ENCODE peak calls at places on chromosomes 1 and 21, in nine cellular contexts. S is cardiac muscle cell, C is IMR-90, M is body of pancreas, D is heart left ventricle, V is fibroblast of pulmonary artery, N is PC-9, L is colonic mucosa, Y is tibial nerve. E is an unnamed sample.

GRCh38 chr1:245805503-245805902 is 650.7 kb downstream of the KIF26B start:
- DNase-seq in S (no peak), C (no peak), M (no peak), D (no peak), V (no peak), N (no peak), L (no peak), Y (no peak), E (no peak)

GRCh38 chr1:161989108-161989507 is 34.6 kb downstream of the OLFML2B start:
- DNase-seq in S (no peak), C (peak), M (no peak), D (no peak), V (no peak), N (no peak), L (no peak), Y (no peak), E (peak)

GRCh38 chr1:162264108-162264507 is 112.5 kb downstream of the SPATA46 start:
- DNase-seq in S (no peak), C (no peak), M (no peak), D (no peak), V (no peak), N (no peak), L (no peak), Y (no peak), E (no peak)

GRCh38 chr1:98660941-98661543 is 479 bp upstream of the SNX7 start:
- DNase-seq in S (no peak), C (peak), M (no peak), D (no peak), V (peak), N (no peak), L (no peak), Y (no peak), E (no peak)

GRCh38 chr1:171251042-171251740 is 2.9 kb downstream of the FMO1 start:
- DNase-seq in S (peak), C (peak), M (no peak), D (no peak), V (peak), N (no peak), L (peak), Y (no peak), E (peak)

GRCh38 chr1:158716335-158716734 is 4.2 kb downstream of the OR6K3 start:
- DNase-seq in S (no peak), C (peak), M (no peak), D (no peak), V (no peak), N (no peak), L (no peak), Y (no peak), E (peak)

GRCh38 chr1:1430114-1430982 is 5.1 kb upstream of the VWA1 start:
- DNase-seq in S (peak), C (peak), M (peak), D (peak), V (peak), N (peak), L (peak), Y (peak), E (no peak)

GRCh38 chr1:113551728-113552127 is 161.4 kb downstream of the MAGI3 start:
- DNase-seq in S (no peak), C (no peak), M (no peak), D (no peak), V (no peak), N (no peak), L (no peak), Y (no peak), E (peak)

GRCh38 chr1:236907205-236907604 is 97.0 kb downstream of the MT1HL1 start:
- DNase-seq in S (no peak), C (no peak), M (no peak), D (no peak), V (no peak), N (no peak), L (no peak), Y (no peak), E (no peak)

GRCh38 chr1:150955274-150955673 is 19.4 kb downstream of the CERS2 start:
- DNase-seq in S (no peak), C (no peak), M (no peak), D (no peak), V (no peak), N (no peak), L (no peak), Y (no peak), E (no peak)

GRCh38 chr1:109906160-109906838 is 4.3 kb upstream of the CSF1 start:
- DNase-seq in S (no peak), C (no peak), M (no peak), D (no peak), V (no peak), N (no peak), L (no peak), Y (no peak), E (no peak)

GRCh38 chr1:6392081-6392879 is 1.3 kb downstream of the ACOT7 start:
- DNase-seq in S (no peak), C (no peak), M (no peak), D (no peak), V (no peak), N (peak), L (peak), Y (no peak), E (peak)

GRCh38 chr21:44737706-44738354 is 26.5 kb upstream of the TSPEAR start:
- DNase-seq in S (peak), C (peak), M (no peak), D (no peak), V (peak), N (no peak), L (no peak), Y (no peak), E (peak)

GRCh38 chr1:219582310-219582709 is 30.6 kb downstream of the ZC3H11B start:
- DNase-seq in S (peak), C (peak), M (no peak), D (no peak), V (peak), N (no peak), L (no peak), Y (no peak), E (peak)

GRCh38 chr1:48038273-48038767 is 41.1 kb upstream of the TRABD2B start:
- DNase-seq in S (no peak), C (no peak), M (no peak), D (no peak), V (no peak), N (no peak), L (no peak), Y (no peak), E (no peak)

GRCh38 chr1:32797456-32797855 is 19.7 kb downstream of the YARS1 start:
- DNase-seq in S (no peak), C (peak), M (no peak), D (no peak), V (no peak), N (no peak), L (no peak), Y (no peak), E (peak)

GRCh38 chr21:32382108-32382601 is 10.7 kb downstream of the URB1 start:
- DNase-seq in S (no peak), C (peak), M (no peak), D (no peak), V (peak), N (no peak), L (no peak), Y (no peak), E (peak)

GRCh38 chr1:247435026-247435770 is 19.2 kb downstream of the NLRP3 start:
- DNase-seq in S (no peak), C (no peak), M (no peak), D (no peak), V (no peak), N (no peak), L (no peak), Y (no peak), E (no peak)

GRCh38 chr1:179762241-179762640 is 19.1 kb downstream of the FAM163A start:
- DNase-seq in S (no peak), C (no peak), M (no peak), D (no peak), V (no peak), N (no peak), L (no peak), Y (no peak), E (no peak)

GRCh38 chr1:30522031-30523004 is 201.1 kb downstream of the MATN1 start:
- DNase-seq in S (peak), C (peak), M (peak), D (peak), V (peak), N (no peak), L (no peak), Y (peak), E (peak)

GRCh38 chr1:25906644-25907300 is 553 bp upstream of the STMN1 start:
- DNase-seq in S (no peak), C (no peak), M (no peak), D (peak), V (no peak), N (no peak), L (peak), Y (no peak), E (peak)

GRCh38 chr1:25902462-25902861 is 3.8 kb downstream of the STMN1 start:
- DNase-seq in S (no peak), C (no peak), M (no peak), D (no peak), V (no peak), N (no peak), L (no peak), Y (no peak), E (no peak)

GRCh38 chr1:25905680-25906643 is at the start of gene STMN1:
- DNase-seq in S (peak), C (peak), M (peak), D (peak), V (peak), N (peak), L (peak), Y (peak), E (peak)

GRCh38 chr1:25904942-25905679 is 1.1 kb downstream of the STMN1 start:
- DNase-seq in S (peak), C (peak), M (peak), D (peak), V (peak), N (peak), L (peak), Y (peak), E (peak)

GRCh38 chr1:25903986-25904385 is 2.2 kb downstream of the STMN1 start:
- DNase-seq in S (no peak), C (no peak), M (no peak), D (no peak), V (no peak), N (no peak), L (no peak), Y (no peak), E (no peak)
- H3K4me3 ChIP-seq in S (peak), C (peak), M (no peak), D (no peak), V (peak), N (no peak), L (no peak), Y (no peak), E (no peak)

GRCh38 chr1:203672354-203672753 is 45.7 kb downstream of the ATP2B4 start:
- DNase-seq in S (peak), C (peak), M (peak), D (peak), V (peak), N (no peak), L (peak), Y (no peak), E (no peak)

GRCh38 chr1:203675596-203676347 is 49.1 kb downstream of the ATP2B4 start:
- DNase-seq in S (no peak), C (no peak), M (peak), D (no peak), V (no peak), N (peak), L (peak), Y (no peak), E (no peak)

GRCh38 chr1:203671808-203672207 is 45.2 kb downstream of the ATP2B4 start:
- DNase-seq in S (no peak), C (no peak), M (no peak), D (no peak), V (no peak), N (no peak), L (no peak), Y (no peak), E (no peak)

GRCh38 chr1:203676455-203676854 is 49.8 kb downstream of the ATP2B4 start:
- DNase-seq in S (no peak), C (no peak), M (no peak), D (no peak), V (no peak), N (no peak), L (no peak), Y (no peak), E (no peak)

GRCh38 chr1:203673550-203674411 is 47.1 kb downstream of the ATP2B4 start:
- DNase-seq in S (peak), C (peak), M (no peak), D (peak), V (peak), N (peak), L (peak), Y (peak), E (peak)
- TF ChIP-seq CTCF in S (no peak), C (peak), M (no peak), D (peak), V (peak), N (peak), L (no peak), Y (peak), E (peak)

GRCh38 chr1:3714284-3714741 is 37.9 kb upstream of the CCDC27 start:
- DNase-seq in S (no peak), C (no peak), M (no peak), D (no peak), V (no peak), N (no peak), L (no peak), Y (no peak), E (no peak)
- H3K4me3 ChIP-seq in S (no peak), C (no peak), M (no peak), D (no peak), V (no peak), N (no peak), L (no peak), Y (no peak), E (no peak)

DNA sequence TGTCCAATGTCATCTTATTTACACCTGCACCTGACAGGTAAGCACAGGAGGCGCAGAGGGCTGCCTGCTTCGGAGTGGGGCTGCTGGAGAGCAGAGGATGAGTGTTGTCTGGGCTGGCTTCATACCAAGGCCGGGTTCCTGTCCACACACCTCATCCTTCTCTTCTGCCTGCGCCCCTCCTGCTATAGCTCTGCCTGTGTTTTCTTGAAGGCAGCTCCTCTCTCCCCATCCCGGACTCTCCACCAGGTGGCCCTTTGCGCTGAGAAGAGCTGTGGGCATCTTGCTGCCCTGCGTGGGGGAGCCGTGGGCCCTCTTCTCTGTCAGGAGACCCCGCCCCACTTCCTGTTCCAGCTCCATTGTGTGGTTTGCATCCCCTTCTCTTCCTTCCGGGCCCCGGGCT is 35.0 kb downstream of the ARHGEF10L start:
- DNase-seq in S (no peak), C (no peak), M (no peak), D (no peak), V (no peak), N (no peak), L (no peak), Y (no peak), E (no peak)
- TF ChIP-seq CTCF in S (peak), C (peak), M (peak), D (peak), V (peak), N (no peak), L (no peak), Y (no peak), E (peak)

GRCh38 chr1:200042437-200043329 is 15.2 kb downstream of the NR5A2 start:
- DNase-seq in S (no peak), C (no peak), M (peak), D (no peak), V (no peak), N (no peak), L (peak), Y (no peak), E (no peak)
- H3K4me3 ChIP-seq in S (peak), C (peak), M (peak), D (peak), V (peak), N (no peak), L (peak), Y (peak), E (no peak)

GRCh38 chr1:227440167-227440566 is 121.9 kb upstream of the CDC42BPA start:
- DNase-seq in S (no peak), C (no peak), M (no peak), D (no peak), V (no peak), N (no peak), L (no peak), Y (no peak), E (no peak)

GRCh38 chr1:227432981-227433380 is 114.7 kb upstream of the CDC42BPA start:
- DNase-seq in S (no peak), C (no peak), M (no peak), D (no peak), V (no peak), N (no peak), L (no peak), Y (no peak), E (no peak)

GRCh38 chr1:227433663-227434062 is 115.4 kb upstream of the CDC42BPA start:
- DNase-seq in S (no peak), C (no peak), M (no peak), D (no peak), V (no peak), N (no peak), L (no peak), Y (no peak), E (no peak)

GRCh38 chr1:227434808-227435207 is 116.5 kb upstream of the CDC42BPA start:
- DNase-seq in S (no peak), C (no peak), M (no peak), D (no peak), V (no peak), N (no peak), L (no peak), Y (no peak), E (no peak)

GRCh38 chr1:227437495-227438008 is 119.3 kb upstream of the CDC42BPA start:
- DNase-seq in S (peak), C (peak), M (no peak), D (no peak), V (peak), N (no peak), L (no peak), Y (no peak), E (peak)
- TF ChIP-seq CTCF in S (peak), C (peak), M (peak), D (peak), V (peak), N (peak), L (peak), Y (peak), E (peak)

GRCh38 chr21:29096619-29097018 is 23.2 kb upstream of the CCT8 start:
- DNase-seq in S (no peak), C (no peak), M (no peak), D (no peak), V (no peak), N (no peak), L (no peak), Y (no peak), E (no peak)

GRCh38 chr21:29095203-29095602 is 21.8 kb upstream of the CCT8 start:
- DNase-seq in S (no peak), C (no peak), M (no peak), D (no peak), V (no peak), N (no peak), L (no peak), Y (no peak), E (no peak)

GRCh38 chr21:29098156-29098555 is 24.7 kb upstream of the CCT8 start:
- DNase-seq in S (no peak), C (peak), M (no peak), D (no peak), V (no peak), N (no peak), L (no peak), Y (no peak), E (no peak)

GRCh38 chr21:29091032-29091431 is 17.6 kb upstream of the CCT8 start:
- DNase-seq in S (peak), C (peak), M (no peak), D (no peak), V (peak), N (no peak), L (no peak), Y (no peak), E (peak)

DNA sequence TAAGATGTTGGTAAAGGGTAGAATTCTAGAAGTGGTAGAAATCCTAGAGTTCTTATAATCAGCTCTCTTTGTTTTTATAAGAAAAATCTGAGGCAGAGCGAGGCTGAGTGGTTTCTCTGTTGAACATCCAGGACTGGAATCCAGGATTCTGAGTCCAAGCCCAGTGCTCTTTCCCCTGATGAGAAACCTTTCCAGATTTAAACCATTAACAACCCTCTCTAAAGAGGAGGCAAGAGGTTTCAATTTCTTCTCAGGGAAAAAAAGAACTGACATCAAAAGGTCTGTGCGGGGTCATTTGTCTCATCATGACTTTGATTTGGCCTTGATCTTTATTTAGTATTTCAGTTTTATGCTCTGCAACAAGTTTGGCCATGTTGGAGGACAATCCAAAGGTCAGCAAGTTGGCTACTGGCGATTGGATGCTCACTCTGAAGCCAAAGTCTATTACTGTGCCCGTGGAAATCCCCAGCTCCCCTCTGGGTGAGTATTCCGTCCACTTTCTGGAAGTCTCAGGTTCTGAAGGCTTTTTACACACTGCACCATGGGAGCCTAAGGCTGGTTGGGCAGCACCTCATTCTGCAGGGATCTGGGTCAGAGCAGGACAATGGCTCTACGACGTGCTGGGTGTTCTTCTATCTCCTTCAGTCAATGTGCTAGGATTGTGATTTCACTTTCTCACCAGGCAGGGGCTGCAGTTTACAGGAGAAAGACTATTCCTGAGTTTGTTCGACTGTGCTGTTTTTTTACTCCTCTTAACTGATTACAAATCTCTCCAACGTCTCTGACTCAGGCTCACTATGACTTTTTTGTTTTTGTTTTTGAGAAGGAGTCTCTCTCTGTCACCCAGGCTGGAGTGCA is 18.9 kb upstream of the CCT8 start:
- DNase-seq in S (peak), C (peak), M (no peak), D (no peak), V (peak), N (no peak), L (no peak), Y (no peak), E (no peak)
- H3K4me3 ChIP-seq in S (no peak), C (no peak), M (no peak), D (no peak), V (no peak), N (no peak), L (no peak), Y (no peak), E (no peak)

E was measured in epithelial cell of esophagus.